ENCODE peak calls at places on chromosomes 7 and 10, in seven cellular contexts. J, K, L, H, P, E and S are unnamed samples.

GRCh38 chr7:25407932-25408480 is 179.7 kb upstream of the NPVF start:
- DNase-seq in J (no peak), K (no peak), L (no peak), H (no peak), P (no peak), E (no peak), S (no peak)

GRCh38 chr7:34190299-34190698 is 285.0 kb downstream of the BMPER start:
- DNase-seq in J (no peak), K (no peak), L (no peak), H (peak), P (no peak), E (no peak), S (no peak)

GRCh38 chr7:11054033-11054432 is 80.4 kb downstream of the PHF14 start:
- DNase-seq in J (no peak), K (no peak), L (no peak), H (no peak), P (no peak), E (no peak), S (no peak)

GRCh38 chr10:91592282-91593020 is 40.4 kb downstream of the PPP1R3C start:
- DNase-seq in J (no peak), K (no peak), L (no peak), H (no peak), P (no peak), E (no peak), S (no peak)

GRCh38 chr7:135745702-135746312 is 2.8 kb downstream of the FAM180A start:
- DNase-seq in J (peak), K (peak), L (peak), H (no peak), P (no peak), E (peak), S (no peak)

GRCh38 chr7:148255333-148255732 is 335.2 kb upstream of the C7orf33 start:
- DNase-seq in J (no peak), K (no peak), L (no peak), H (no peak), P (no peak), E (no peak), S (no peak)

GRCh38 chr7:6510476-6511133 is 40.7 kb downstream of the GRID2IP start:
- DNase-seq in J (no peak), K (no peak), L (no peak), H (no peak), P (no peak), E (no peak), S (no peak)

GRCh38 chr7:111953611-111954010 is 252.6 kb downstream of the DOCK4 start:
- DNase-seq in J (peak), K (no peak), L (no peak), H (no peak), P (no peak), E (peak), S (no peak)

GRCh38 chr10:96292971-96293909 is 11.0 kb upstream of the DNTT start:
- DNase-seq in J (peak), K (no peak), L (peak), H (no peak), P (no peak), E (peak), S (no peak)

GRCh38 chr10:89481662-89482061 is 53.7 kb downstream of the SLC16A12 start:
- DNase-seq in J (peak), K (no peak), L (no peak), H (no peak), P (no peak), E (peak), S (no peak)

GRCh38 chr10:71631007-71631859 is 88.3 kb downstream of the C10orf105 start:
- DNase-seq in J (no peak), K (no peak), L (no peak), H (no peak), P (no peak), E (no peak), S (no peak)

GRCh38 chr7:128137096-128137655 is 103.9 kb upstream of the LEP start:
- DNase-seq in J (peak), K (no peak), L (no peak), H (no peak), P (no peak), E (peak), S (no peak)

GRCh38 chr10:101897633-101898032 is 54.0 kb upstream of the KCNIP2 start:
- DNase-seq in J (peak), K (no peak), L (no peak), H (peak), P (no peak), E (peak), S (no peak)

GRCh38 chr7:111985802-111986201 is 220.4 kb downstream of the DOCK4 start:
- DNase-seq in J (peak), K (no peak), L (no peak), H (no peak), P (no peak), E (no peak), S (no peak)

GRCh38 chr7:96657347-96658010 is 52.2 kb downstream of the SEM1 start:
- DNase-seq in J (no peak), K (no peak), L (no peak), H (no peak), P (no peak), E (no peak), S (no peak)

GRCh38 chr7:1812693-1813393 is 142.8 kb downstream of the ELFN1 start:
- DNase-seq in J (no peak), K (no peak), L (no peak), H (no peak), P (no peak), E (no peak), S (no peak)

GRCh38 chr10:92131271-92131820 is 159.5 kb downstream of the CPEB3 start:
- DNase-seq in J (no peak), K (no peak), L (no peak), H (no peak), P (no peak), E (no peak), S (no peak)

GRCh38 chr7:41977165-41977651 is 259.8 kb downstream of the GLI3 start:
- DNase-seq in J (peak), K (no peak), L (no peak), H (no peak), P (no peak), E (peak), S (no peak)

GRCh38 chr7:98996162-98996552 is 117.8 kb downstream of the TRRAP start:
- DNase-seq in J (no peak), K (no peak), L (no peak), H (no peak), P (no peak), E (no peak), S (no peak)

GRCh38 chr7:3569643-3570042 is 268.6 kb downstream of the SDK1 start:
- DNase-seq in J (no peak), K (no peak), L (no peak), H (no peak), P (no peak), E (no peak), S (no peak)

GRCh38 chr7:127995157-127995865 is 35.9 kb downstream of the LRRC4 start:
- DNase-seq in J (no peak), K (no peak), L (no peak), H (no peak), P (no peak), E (peak), S (no peak)

GRCh38 chr7:90816511-90817142 is 220.5 kb downstream of the CDK14 start:
- DNase-seq in J (peak), K (no peak), L (no peak), H (no peak), P (no peak), E (peak), S (no peak)

GRCh38 chr7:98156700-98157099 is 50.0 kb downstream of the LMTK2 start:
- DNase-seq in J (no peak), K (no peak), L (no peak), H (no peak), P (no peak), E (no peak), S (no peak)

GRCh38 chr7:4838626-4839334 is 23.1 kb downstream of the PAPOLB start:
- DNase-seq in J (no peak), K (no peak), L (peak), H (no peak), P (no peak), E (no peak), S (no peak)

GRCh38 chr10:107417446-107417845 is 252.9 kb upstream of the SORCS1 start:
- DNase-seq in J (no peak), K (no peak), L (no peak), H (no peak), P (no peak), E (no peak), S (no peak)

GRCh38 chr10:17006631-17007161 is 122.9 kb downstream of the CUBN start:
- DNase-seq in J (peak), K (no peak), L (no peak), H (no peak), P (no peak), E (no peak), S (no peak)

GRCh38 chr10:3265081-3265480 is 92.5 kb upstream of the PITRM1 start:
- DNase-seq in J (no peak), K (no peak), L (no peak), H (no peak), P (no peak), E (no peak), S (no peak)

GRCh38 chr10:82981137-82981723 is 1106.2 kb downstream of the NRG3 start:
- DNase-seq in J (peak), K (no peak), L (no peak), H (no peak), P (no peak), E (peak), S (no peak)

GRCh38 chr7:29565186-29565540 is 1.5 kb downstream of the PRR15 start:
- DNase-seq in J (peak), K (no peak), L (no peak), H (no peak), P (no peak), E (no peak), S (no peak)

GRCh38 chr7:23938937-23939552 is 229.0 kb downstream of the STK31 start:
- DNase-seq in J (peak), K (no peak), L (peak), H (no peak), P (no peak), E (peak), S (no peak)

GRCh38 chr10:3911713-3912442 is 126.9 kb upstream of the KLF6 start:
- DNase-seq in J (peak), K (no peak), L (no peak), H (no peak), P (no peak), E (no peak), S (no peak)

GRCh38 chr10:97319671-97320479 is 804 bp downstream of the FRAT1 start:
- DNase-seq in J (peak), K (peak), L (peak), H (peak), P (peak), E (no peak), S (peak)

GRCh38 chr7:18119985-18120384 is 92.3 kb upstream of the PRPS1L1 start:
- DNase-seq in J (no peak), K (no peak), L (no peak), H (no peak), P (no peak), E (no peak), S (no peak)
- TF ChIP-seq CTCF in J (peak), K (no peak), L (peak), H (no peak), P (no peak), E (peak), S (no peak)

GRCh38 chr10:88401671-88402347 is 181.3 kb downstream of the RNLS start:
- DNase-seq in J (peak), K (no peak), L (no peak), H (no peak), P (no peak), E (peak), S (no peak)
- TF ChIP-seq CTCF in J (peak), K (no peak), L (no peak), H (peak), P (no peak), E (peak), S (no peak)

GRCh38 chr7:30799976-30800661 is 28.9 kb downstream of the MINDY4 start:
- DNase-seq in J (no peak), K (no peak), L (no peak), H (no peak), P (no peak), E (no peak), S (no peak)

GRCh38 chr7:30799206-30799975 is 28.2 kb downstream of the MINDY4 start:
- DNase-seq in J (peak), K (no peak), L (no peak), H (peak), P (no peak), E (peak), S (no peak)

GRCh38 chr7:30802812-30803211 is 31.6 kb downstream of the MINDY4 start:
- DNase-seq in J (no peak), K (no peak), L (no peak), H (no peak), P (no peak), E (no peak), S (no peak)

GRCh38 chr7:30804078-30804661 is 33.0 kb downstream of the MINDY4 start:
- DNase-seq in J (peak), K (no peak), L (no peak), H (no peak), P (no peak), E (peak), S (no peak)

DNA sequence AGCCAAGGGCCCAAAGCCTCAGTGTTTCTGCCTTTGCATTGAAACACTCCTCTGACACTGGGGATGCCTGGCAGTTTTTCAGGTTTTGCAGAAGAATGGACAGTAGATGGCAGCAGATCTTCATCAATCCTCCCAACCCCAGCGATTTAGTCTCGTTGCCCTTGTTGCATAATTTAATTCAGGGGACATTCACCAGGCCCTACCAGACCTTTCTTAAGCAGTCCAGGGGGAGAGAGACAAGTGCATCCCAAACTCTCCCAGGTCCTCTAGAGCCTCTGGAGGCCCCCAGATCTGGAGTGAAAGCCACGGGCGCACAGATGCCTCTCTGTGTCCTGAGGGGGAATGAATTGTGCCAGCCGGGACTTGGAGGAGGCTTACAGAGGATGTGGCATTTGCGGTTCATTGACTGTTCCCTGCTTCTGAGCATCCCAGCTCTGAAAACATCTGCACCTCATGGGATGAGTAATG is 29.6 kb downstream of the MINDY4 start:
- DNase-seq in J (peak), K (no peak), L (peak), H (peak), P (no peak), E (peak), S (no peak)
- TF ChIP-seq CTCF in J (peak), K (peak), L (peak), H (peak), P (peak), E (peak), S (no peak)

GRCh38 chr10:80260295-80261243 is 28.9 kb downstream of the MAT1A start:
- DNase-seq in J (no peak), K (no peak), L (no peak), H (no peak), P (no peak), E (peak), S (no peak)

GRCh38 chr10:80259405-80259871 is 30.0 kb downstream of the MAT1A start:
- DNase-seq in J (no peak), K (no peak), L (no peak), H (no peak), P (no peak), E (no peak), S (no peak)

GRCh38 chr10:80264081-80265056 is 25.1 kb downstream of the MAT1A start:
- DNase-seq in J (no peak), K (no peak), L (no peak), H (no peak), P (no peak), E (no peak), S (no peak)

GRCh38 chr10:80265740-80266512 is 23.5 kb downstream of the MAT1A start:
- DNase-seq in J (no peak), K (no peak), L (no peak), H (no peak), P (no peak), E (no peak), S (no peak)

DNA sequence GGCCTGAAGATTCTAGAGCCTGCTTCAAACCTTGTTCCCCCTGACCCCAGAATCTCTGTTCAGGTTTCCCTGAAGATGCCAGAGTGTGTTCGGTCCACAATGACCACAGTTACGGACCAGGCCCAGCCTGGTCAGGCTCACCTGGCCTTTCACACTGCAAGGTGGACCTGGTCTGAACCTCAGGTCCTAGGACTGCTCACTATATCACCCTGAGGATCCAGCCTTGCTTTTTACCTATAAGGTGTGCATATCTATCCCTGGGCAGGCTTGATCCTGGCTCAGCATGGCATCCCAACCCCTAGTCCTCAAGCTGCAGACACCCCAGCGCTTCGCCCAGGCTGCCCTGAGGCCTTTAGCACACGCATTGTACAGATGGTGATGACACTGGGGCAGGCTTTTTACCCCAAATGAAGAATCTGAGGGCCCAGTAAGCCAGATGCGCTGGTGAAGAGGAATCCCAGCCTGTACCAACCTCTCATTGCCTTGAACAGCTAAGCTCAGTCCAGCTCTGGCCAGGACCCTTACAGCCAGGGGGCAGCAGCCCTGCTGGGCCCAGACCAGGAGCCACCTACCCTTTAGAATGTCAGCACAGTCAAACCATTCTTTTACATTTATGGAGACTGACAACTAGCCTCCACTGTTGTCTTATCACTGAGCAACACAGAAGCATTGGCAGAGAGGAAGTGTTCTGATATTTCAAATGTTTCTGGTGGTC is 28.0 kb downstream of the MAT1A start:
- DNase-seq in J (no peak), K (no peak), L (no peak), H (no peak), P (no peak), E (no peak), S (no peak)
- TF ChIP-seq CTCF in J (no peak), K (no peak), L (no peak), H (no peak), P (no peak), E (peak), S (no peak)

GRCh38 chr10:34104829-34105572 is 710.1 kb downstream of the PARD3 start:
- DNase-seq in J (no peak), K (no peak), L (no peak), H (no peak), P (no peak), E (no peak), S (no peak)
- TF ChIP-seq CTCF in J (no peak), K (no peak), L (no peak), H (no peak), P (no peak), E (no peak), S (no peak)

DNA sequence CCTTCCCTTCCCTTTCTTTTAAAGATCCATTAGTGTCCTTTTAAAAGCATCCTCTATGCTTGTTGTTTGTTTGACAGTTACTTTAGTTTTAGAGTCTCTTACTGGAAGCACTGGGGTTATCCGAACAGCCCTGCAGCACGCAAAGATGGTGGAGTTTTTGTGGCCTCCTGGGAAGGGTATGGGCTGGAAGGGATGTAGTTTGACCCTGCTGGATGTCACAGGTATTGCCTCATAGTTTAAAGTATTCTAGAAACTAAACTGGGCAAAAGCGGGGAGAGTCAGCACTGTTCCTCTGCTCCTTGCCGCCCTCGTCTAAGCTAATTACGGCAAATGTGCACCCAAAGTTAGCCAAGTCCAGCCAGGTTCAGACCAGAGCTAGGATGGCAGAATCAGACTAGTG is 35.8 kb upstream of the GNAI1 start:
- DNase-seq in J (no peak), K (no peak), L (no peak), H (no peak), P (no peak), E (no peak), S (no peak)
- TF ChIP-seq CTCF in J (peak), K (no peak), L (no peak), H (no peak), P (no peak), E (peak), S (no peak)